ENCODE peak calls at places on chromosome 21, in eight cellular contexts. O is HCT116, G is upper lobe of right lung, B is mammary epithelial cell, D is right atrium auricular region, L is GM06990, R is body of pancreas, I is uterus. P is an unnamed sample.
A peak's percentile ranks its signal among the peaks of the same experiment; 100 is the strongest.

GRCh38 chr21:18646114-18646513 is 242.5 kb upstream of the TMPRSS15 start:
- DNase-seq in L (no peak), I (no peak), O (no peak), D (no peak), G (no peak), B (no peak), R (no peak), P (no peak)

GRCh38 chr21:22691643-22692042 is 1693.4 kb downstream of the NCAM2 start:
- DNase-seq in D (no peak), O (no peak), R (no peak), G (no peak), B (no peak), I (no peak), L (no peak), P (no peak)

GRCh38 chr21:25515484-25516405 is 91.5 kb downstream of the MRPL39 start:
- DNase-seq in O (no peak), B (no peak), I (no peak), G (no peak), R (no peak), L (no peak), D (no peak), P (no peak)

GRCh38 chr21:16084776-16085364 is 355.1 kb downstream of the USP25 start:
- DNase-seq in D (peak; percentile 78), I (peak; percentile 76), G (no peak), O (no peak), B (no peak), R (no peak), L (no peak), P (no peak)

GRCh38 chr21:37372127-37372731 is 5.7 kb downstream of the DYRK1A start:
- DNase-seq in L (no peak), D (no peak), R (no peak), I (no peak), G (no peak), B (no peak), O (no peak), P (no peak)

GRCh38 chr21:17819878-17820232 is 699 bp upstream of the C21orf91 start:
- DNase-seq in B (no peak), I (no peak), G (no peak), D (peak; percentile 62), R (no peak), L (no peak), O (no peak), P (peak; percentile 13)

GRCh38 chr21:43267391-43268085 is 98.7 kb downstream of the CRYAA start:
- DNase-seq in O (no peak), R (no peak), L (no peak), D (no peak), B (no peak), G (peak; percentile 48), I (no peak), P (no peak)

GRCh38 chr21:34935868-34936267 is 113.2 kb downstream of the RUNX1 start:
- DNase-seq in L (no peak), D (no peak), G (no peak), B (no peak), O (no peak), I (no peak), R (no peak), P (no peak)

GRCh38 chr21:16587141-16587570 is 857.4 kb downstream of the USP25 start:
- DNase-seq in I (peak; percentile 67), G (peak; percentile 66), B (peak; percentile 84), L (no peak), O (no peak), D (no peak), R (peak; percentile 64), P (peak; percentile 26)

GRCh38 chr21:33386222-33386784 is 16.9 kb upstream of the IFNGR2 start:
- DNase-seq in I (no peak), B (no peak), R (no peak), O (no peak), D (no peak), L (no peak), G (no peak), P (no peak)

GRCh38 chr21:34647552-34647951 is 21.2 kb upstream of the CLIC6 start:
- DNase-seq in L (no peak), R (no peak), B (no peak), D (no peak), I (no peak), O (no peak), G (no peak), P (no peak)

GRCh38 chr21:37319551-37319950 is 47.0 kb upstream of the DYRK1A start:
- DNase-seq in O (no peak), R (no peak), G (no peak), L (no peak), I (no peak), D (no peak), B (no peak), P (no peak)

GRCh38 chr21:46092026-46092764 is 5.7 kb upstream of the COL6A2 start:
- DNase-seq in I (peak; percentile 92), G (peak; percentile 56), L (no peak), B (no peak), D (peak; percentile 92), O (no peak), R (peak; percentile 15), P (no peak)

GRCh38 chr21:21039624-21040023 is 41.4 kb downstream of the NCAM2 start:
- DNase-seq in G (no peak), B (no peak), I (no peak), O (no peak), D (no peak), R (no peak), L (no peak), P (no peak)

GRCh38 chr21:35988396-35989140 is 71.8 kb downstream of the SETD4 start:
- DNase-seq in D (peak; percentile 23), G (no peak), O (no peak), L (no peak), R (no peak), B (no peak), I (no peak), P (no peak)

GRCh38 chr21:35159881-35160280 is 110.8 kb upstream of the RUNX1 start:
- DNase-seq in O (no peak), B (peak; percentile 74), R (no peak), G (no peak), L (no peak), D (no peak), I (no peak), P (peak; percentile 73)

GRCh38 chr21:16536661-16537359 is 807.0 kb downstream of the USP25 start:
- DNase-seq in D (no peak), B (peak; percentile 64), R (no peak), I (no peak), O (no peak), L (no peak), G (no peak), P (no peak)

GRCh38 chr21:27681841-27682240 is 715.0 kb upstream of the ADAMTS5 start:
- DNase-seq in I (no peak), D (no peak), R (no peak), B (peak; percentile 43), O (no peak), G (no peak), L (no peak), P (no peak)

GRCh38 chr21:27678511-27678910 is 711.6 kb upstream of the ADAMTS5 start:
- DNase-seq in D (no peak), R (no peak), O (no peak), G (no peak), L (no peak), I (no peak), B (no peak), P (no peak)

GRCh38 chr21:27681038-27681437 is 714.1 kb upstream of the ADAMTS5 start:
- DNase-seq in I (no peak), R (no peak), B (peak; percentile 70), D (no peak), G (no peak), L (no peak), O (no peak), P (no peak)

GRCh38 chr21:27688773-27689172 is 721.9 kb upstream of the ADAMTS5 start:
- DNase-seq in O (no peak), B (no peak), L (no peak), G (no peak), I (no peak), R (no peak), D (no peak), P (no peak)

DNA sequence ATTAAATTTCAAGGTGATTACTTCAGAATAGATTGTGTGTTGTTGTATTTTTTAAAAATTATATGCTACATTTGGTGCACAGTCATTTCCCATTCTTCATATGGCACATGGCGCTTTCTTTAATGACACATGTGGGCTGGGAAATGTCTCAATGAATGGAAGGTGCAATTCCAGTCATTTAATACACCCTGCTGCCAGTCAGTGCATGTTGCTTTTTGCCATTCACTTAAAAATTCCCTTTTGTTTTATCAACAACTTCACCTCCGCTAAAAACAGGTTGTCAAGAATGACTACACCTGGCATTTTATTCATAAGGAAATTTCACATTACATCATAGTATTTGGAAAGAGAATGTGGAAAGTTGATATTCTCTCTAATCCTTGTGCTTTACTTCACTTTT is 716.4 kb upstream of the ADAMTS5 start:
- DNase-seq in D (no peak), B (peak; percentile 52), I (no peak), O (no peak), L (no peak), R (no peak), G (no peak), P (no peak)
- TF ChIP-seq CTCF in D (no peak), B (no peak), I (no peak), O (no peak), L (no peak), R (no peak), G (no peak), P (no peak)

GRCh38 chr21:39336457-39337008 is 12.4 kb downstream of the HMGN1 start:
- DNase-seq in L (no peak), O (no peak), R (no peak), D (no peak), B (no peak), G (no peak), I (no peak), P (no peak)
- TF ChIP-seq CTCF in L (no peak), O (no peak), R (no peak), D (no peak), B (no peak), G (no peak), I (no peak), P (no peak)

DNA sequence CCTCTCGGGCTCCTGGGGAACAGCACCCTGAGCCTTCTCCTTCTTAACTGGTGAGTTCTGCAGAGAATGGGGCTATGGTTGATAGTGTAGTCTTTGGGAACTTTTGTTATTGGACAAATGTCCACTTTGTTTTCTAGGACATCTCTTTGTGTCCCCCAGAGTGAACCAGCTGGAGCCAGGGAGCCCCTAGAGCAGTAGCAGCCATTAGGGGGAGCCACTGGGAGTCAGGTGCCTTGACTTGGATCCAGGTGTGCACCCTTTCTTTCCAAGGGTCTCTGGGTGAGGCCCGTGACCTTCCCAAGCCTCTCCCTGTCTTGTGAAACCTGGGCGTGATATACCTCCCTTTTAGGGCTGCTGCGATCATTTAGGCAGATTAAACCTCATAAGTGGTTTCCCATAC is 36.9 kb downstream of the ABCG1 start:
- DNase-seq in R (no peak), B (no peak), I (no peak), O (no peak), D (no peak), L (no peak), G (no peak), P (no peak)
- TF ChIP-seq CTCF in R (no peak), B (no peak), I (no peak), O (no peak), D (no peak), L (peak; percentile 39), G (no peak), P (no peak)

DNA sequence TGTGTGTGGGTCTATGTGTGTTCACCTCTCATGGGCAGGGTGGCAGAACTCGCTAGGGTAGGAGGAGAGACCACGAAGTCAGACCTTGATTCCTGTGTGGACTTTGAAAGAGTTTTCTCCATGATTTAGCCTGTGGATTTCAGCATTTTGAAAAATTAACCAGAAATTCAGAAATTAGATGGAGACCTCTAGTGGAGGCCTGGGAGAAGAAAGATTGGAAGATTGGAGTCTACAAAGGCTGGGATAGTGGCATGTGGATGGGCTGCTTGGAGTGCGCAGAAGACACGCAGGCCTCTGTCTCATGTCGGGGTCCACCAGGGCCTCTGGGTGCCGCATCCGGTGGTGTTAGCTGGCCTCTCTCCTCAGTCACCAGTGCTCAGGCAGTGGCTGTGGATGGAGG is 18.9 kb upstream of the IGSF5 start:
- DNase-seq in G (no peak), O (no peak), I (no peak), L (no peak), D (no peak), R (no peak), B (no peak), P (no peak)
- TF ChIP-seq CTCF in G (no peak), O (no peak), I (no peak), L (no peak), D (no peak), R (no peak), B (no peak), P (no peak)

P was measured in RWPE1.